ENCODE peak calls at places on chromosomes 5 and 9, in nine cellular contexts. E is SIG-M5, H is erythroblast, M is ovary, T is NCI-H526 treated with DMSO at 0.1 percent for 48 hours, I is A549, A is esophagus squamous epithelium, G is osteocyte, Y is pancreas. U is an unnamed sample.
A peak's percentile ranks its signal among the peaks of the same experiment; 100 is the strongest.

GRCh38 chr9:27817747-27818146 is 244.5 kb upstream of the C9orf72 start:
- DNase-seq in Y (no peak), G (no peak), M (no peak), I (no peak), T (no peak), H (no peak), E (no peak), A (no peak), U (no peak)

GRCh38 chr5:1633605-1634336 is 110.0 kb upstream of the LPCAT1 start:
- DNase-seq in A (no peak), H (peak; percentile 83), T (peak; percentile 48), Y (peak; percentile 80), E (peak; percentile 41), G (no peak), M (peak; percentile 88), I (peak; percentile 49), U (no peak)

GRCh38 chr9:109012876-109013677 is at the start of gene CTNNAL1:
- DNase-seq in Y (peak; percentile 96), A (peak; percentile 46), M (peak; percentile 96), I (peak; percentile 81), H (peak; percentile 94), G (peak; percentile 97), T (peak; percentile 46), E (no peak), U (peak; percentile 81)

GRCh38 chr5:149438281-149438680 is 59.2 kb upstream of the IL17B start:
- DNase-seq in E (no peak), H (no peak), G (no peak), T (no peak), A (no peak), Y (no peak), M (no peak), I (no peak), U (no peak)

GRCh38 chr5:90529939-90530677 is 724 bp upstream of the LYSMD3 start:
- DNase-seq in M (peak; percentile 66), H (peak; percentile 87), G (peak; percentile 86), Y (peak; percentile 62), I (peak; percentile 78), A (peak; percentile 50), T (peak; percentile 41), E (no peak), U (peak; percentile 68)

GRCh38 chr9:75803130-75803529 is 87.3 kb upstream of the PCSK5 start:
- DNase-seq in H (no peak), E (no peak), M (no peak), A (no peak), G (no peak), I (no peak), T (no peak), Y (no peak), U (no peak)

GRCh38 chr5:158120760-158121159 is 261.8 kb upstream of the CLINT1 start:
- DNase-seq in G (no peak), Y (no peak), H (no peak), T (no peak), A (no peak), I (no peak), M (no peak), E (no peak), U (no peak)

GRCh38 chr5:96893342-96893741 is 17.0 kb downstream of the ERAP2 start:
- DNase-seq in E (no peak), G (no peak), Y (no peak), A (no peak), H (no peak), T (no peak), I (no peak), M (no peak), U (no peak)

GRCh38 chr9:87346061-87346665 is 151.5 kb upstream of the DAPK1 start:
- DNase-seq in T (no peak), Y (no peak), H (no peak), A (no peak), M (no peak), E (no peak), I (no peak), G (no peak), U (no peak)

GRCh38 chr5:131679911-131680310 is 44.9 kb upstream of the RAPGEF6 start:
- DNase-seq in E (no peak), I (no peak), T (no peak), H (no peak), G (no peak), M (no peak), Y (no peak), A (no peak), U (no peak)

GRCh38 chr5:91206734-91207133 is 176.4 kb downstream of the ARRDC3 start:
- DNase-seq in H (no peak), E (no peak), M (no peak), T (no peak), I (no peak), G (no peak), Y (no peak), A (no peak), U (no peak)

GRCh38 chr5:158979749-158980521 is 119.8 kb downstream of the EBF1 start:
- DNase-seq in M (peak; percentile 65), I (peak; percentile 60), H (no peak), Y (peak; percentile 35), G (no peak), A (no peak), E (no peak), T (peak; percentile 61), U (no peak)

GRCh38 chr5:91357806-91358205 is 25.3 kb downstream of the ARRDC3 start:
- DNase-seq in H (no peak), M (no peak), E (no peak), G (no peak), A (no peak), I (no peak), Y (no peak), T (no peak), U (no peak)

GRCh38 chr9:88251903-88252302 is 113.6 kb upstream of the SPATA31C2 start:
- DNase-seq in H (no peak), Y (no peak), G (no peak), I (no peak), E (no peak), T (no peak), M (no peak), A (no peak), U (no peak)

GRCh38 chr5:141100243-141100805 is at the start of gene PCDHB3:
- DNase-seq in I (no peak), Y (peak; percentile 52), G (no peak), T (peak; percentile 61), M (peak; percentile 32), E (no peak), H (peak; percentile 18), A (no peak), U (no peak)

GRCh38 chr9:95425910-95426551 is 90.7 kb downstream of the PTCH1 start:
- DNase-seq in I (peak; percentile 77), G (no peak), A (no peak), H (no peak), Y (peak; percentile 38), T (no peak), E (no peak), M (no peak), U (no peak)

GRCh38 chr5:45484781-45485180 is 211.4 kb downstream of the HCN1 start:
- DNase-seq in Y (no peak), T (no peak), E (no peak), H (no peak), M (no peak), A (no peak), G (no peak), I (no peak), U (no peak)

GRCh38 chr5:181120761-181121160 is 10.2 kb downstream of the OR2V1 start:
- DNase-seq in H (no peak), T (no peak), Y (no peak), E (no peak), A (no peak), I (no peak), G (no peak), M (no peak), U (no peak)

GRCh38 chr9:6034954-6035353 is 19.5 kb upstream of the RANBP6 start:
- DNase-seq in T (no peak), A (no peak), E (no peak), G (no peak), H (peak; percentile 38), M (no peak), Y (no peak), I (no peak), U (no peak)

GRCh38 chr9:98886691-98887229 is 56.9 kb upstream of the COL15A1 start:
- DNase-seq in E (no peak), A (no peak), G (no peak), M (no peak), I (no peak), Y (no peak), H (no peak), T (no peak), U (no peak)